ENCODE peak calls at places on chromosome 22, in nine cellular contexts. Q is NB4; K is GM23338; L is fibroblast of lung; Z is GM04504; O is mucosa of gallbladder; U is stimulated activated CD8-positive, alpha-beta memory T cell treated with anti-CD3 and anti-CD28 coated beads, Interleukin-15, amount 100 ng/mL, for 1 hour; B is T-helper 2 cell; X is pancreas. W is an unnamed sample.

GRCh38 chr22:26450453-26451185 is 21.6 kb downstream of the ASPHD2 start:
- DNase-seq in B (no peak), L (no peak), U (no peak), Z (no peak), Q (no peak), X (no peak), O (no peak), K (no peak), W (no peak)

GRCh38 chr22:25078591-25078990 is 121.1 kb upstream of the CRYBB3 start:
- DNase-seq in Q (no peak), O (no peak), B (peak), U (no peak), Z (no peak), X (no peak), K (no peak), L (no peak), W (no peak)

GRCh38 chr22:24591286-24591830 is 1.5 kb downstream of the LRRC75B start:
- DNase-seq in X (no peak), K (no peak), L (no peak), O (no peak), Q (no peak), Z (no peak), B (no peak), U (no peak), W (no peak)

GRCh38 chr22:37749831-37750595 is 53.2 kb downstream of the TRIOBP start:
- DNase-seq in U (no peak), X (no peak), O (no peak), Z (no peak), Q (no peak), L (peak), K (no peak), B (no peak), W (no peak)

GRCh38 chr22:46935506-46936377 is 173.3 kb downstream of the TBC1D22A start:
- DNase-seq in Q (no peak), Z (no peak), K (no peak), L (no peak), U (no peak), B (no peak), O (peak), X (no peak), W (no peak)

GRCh38 chr22:39315389-39315788 is 4.0 kb downstream of the RPL3 start:
- DNase-seq in Q (no peak), O (no peak), B (no peak), Z (no peak), K (no peak), X (no peak), U (no peak), L (no peak), W (no peak)

GRCh38 chr22:27670701-27671412 is 130.7 kb downstream of the MN1 start:
- DNase-seq in U (no peak), X (peak), Q (peak), B (no peak), L (no peak), K (peak), Z (no peak), O (peak), W (peak)

GRCh38 chr22:19772673-19773469 is 12.3 kb downstream of the TBX1 start:
- DNase-seq in Z (no peak), X (no peak), Q (peak), O (no peak), B (no peak), U (no peak), L (no peak), K (no peak), W (peak)

GRCh38 chr22:21025266-21025665 is 7.1 kb downstream of the SLC7A4 start:
- DNase-seq in O (no peak), Q (no peak), B (peak), X (no peak), K (no peak), L (no peak), Z (no peak), U (no peak), W (no peak)

GRCh38 chr22:46626356-46626755 is 6.2 kb downstream of the GRAMD4 start:
- DNase-seq in B (no peak), K (no peak), Q (no peak), Z (no peak), O (no peak), X (no peak), L (no peak), U (no peak), W (no peak)

GRCh38 chr22:29773233-29773632 is 6.1 kb downstream of the UQCR10 start:
- DNase-seq in O (no peak), K (no peak), Q (no peak), L (no peak), Z (no peak), B (no peak), X (no peak), U (no peak), W (no peak)

GRCh38 chr22:25199726-25200520 is at the start of gene CRYBB3:
- DNase-seq in O (no peak), L (no peak), K (no peak), U (no peak), X (no peak), B (no peak), Z (no peak), Q (no peak), W (no peak)

GRCh38 chr22:28826921-28827320 is 26.6 kb upstream of the XBP1 start:
- DNase-seq in L (no peak), U (no peak), O (no peak), B (no peak), X (no peak), Z (no peak), Q (no peak), K (no peak), W (peak)

GRCh38 chr22:26169312-26170111 is at the start of gene SEZ6L:
- DNase-seq in Q (peak), Z (no peak), K (peak), U (no peak), B (no peak), L (no peak), O (no peak), X (no peak), W (peak)

GRCh38 chr22:45709866-45710265 is 38.2 kb downstream of the ATXN10 start:
- DNase-seq in X (no peak), K (no peak), Z (peak), U (no peak), B (no peak), Q (no peak), O (no peak), L (peak), W (no peak)

GRCh38 chr22:36741204-36741793 is 34.6 kb downstream of the IFT27 start:
- DNase-seq in Q (peak), X (peak), O (no peak), U (no peak), B (no peak), K (peak), L (peak), Z (no peak), W (no peak)

GRCh38 chr22:35071784-35072183 is 5.8 kb downstream of the ISX start:
- DNase-seq in X (no peak), L (no peak), K (no peak), Q (no peak), O (no peak), Z (no peak), U (no peak), B (no peak), W (no peak)

GRCh38 chr22:32042924-32043323 is at the start of gene SLC5A1:
- DNase-seq in Q (no peak), O (peak), L (no peak), K (peak), X (peak), U (no peak), B (no peak), Z (no peak), W (no peak)

GRCh38 chr22:44028091-44028490 is 4.0 kb downstream of the PARVB start:
- DNase-seq in Z (no peak), U (no peak), L (no peak), K (no peak), X (no peak), Q (no peak), O (no peak), B (no peak), W (no peak)

GRCh38 chr22:45923812-45924211 is 53.1 kb downstream of the WNT7B start:
- DNase-seq in B (no peak), Z (no peak), O (peak), U (no peak), X (peak), L (no peak), K (no peak), Q (no peak), W (no peak)

GRCh38 chr22:30841264-30841663 is 127.3 kb downstream of the MORC2 start:
- DNase-seq in O (no peak), X (no peak), L (peak), B (peak), K (no peak), Q (no peak), U (no peak), Z (no peak), W (no peak)

GRCh38 chr22:25545117-25545516 is 19.4 kb upstream of the GRK3 start:
- DNase-seq in U (no peak), X (no peak), Z (no peak), B (no peak), Q (no peak), K (no peak), L (no peak), O (no peak), W (no peak)

GRCh38 chr22:36453266-36453607 is 28.2 kb downstream of the TXN2 start:
- DNase-seq in L (no peak), X (no peak), Q (peak), U (no peak), B (peak), O (no peak), Z (no peak), K (no peak), W (no peak)